ENCODE peak calls at places on chromosomes 5 and 9, in nine cellular contexts. E is SK-N-SH, J is HCT116, H is neural progenitor cell, W is PC-9, B is fibroblast of lung, G is H9, T is IMR-90, A is GM23248. M is an unnamed sample.

GRCh38 chr5:135898651-135899050 is 3.0 kb upstream of the IL9 start:
- DNase-seq in E (no peak), J (no peak), H (no peak), W (no peak), B (no peak), G (no peak), T (no peak), A (no peak), M (no peak)

GRCh38 chr9:124011460-124012301 is at the start of gene LHX2:
- DNase-seq in E (peak; percentile 90), J (peak; percentile 75), H (peak; percentile 98), W (no peak), B (peak; percentile 85), G (peak; percentile 97), T (peak; percentile 52), A (peak; percentile 88), M (peak; percentile 98)

GRCh38 chr5:44292736-44293135 is 96.5 kb downstream of the FGF10 start:
- DNase-seq in E (no peak), J (no peak), H (no peak), W (no peak), B (no peak), G (no peak), T (no peak), A (no peak), M (no peak)

GRCh38 chr9:77585335-77585786 is 62.8 kb downstream of the GNA14 start:
- DNase-seq in E (no peak), J (no peak), H (no peak), W (peak; percentile 44), B (no peak), G (peak; percentile 50), T (no peak), A (no peak), M (peak; percentile 84)

GRCh38 chr9:95025213-95026170 is 292.0 kb downstream of the FANCC start:
- DNase-seq in E (peak; percentile 73), J (no peak), H (peak; percentile 31), W (no peak), B (peak; percentile 94), G (no peak), T (peak; percentile 94), A (peak; percentile 94), M (no peak)

GRCh38 chr9:109419531-109419930 is 78.6 kb downstream of the PTPN3 start:
- DNase-seq in E (no peak), J (no peak), H (no peak), W (no peak), B (no peak), G (no peak), T (no peak), A (no peak), M (no peak)

GRCh38 chr5:38827525-38827924 is 18.3 kb upstream of the OSMR start:
- DNase-seq in E (no peak), J (no peak), H (no peak), W (no peak), B (peak; percentile 56), G (no peak), T (peak; percentile 74), A (peak; percentile 62), M (no peak)

GRCh38 chr9:112809351-112809848 is 58.8 kb downstream of the SNX30 start:
- DNase-seq in E (no peak), J (no peak), H (no peak), W (no peak), B (no peak), G (no peak), T (no peak), A (no peak), M (no peak)

GRCh38 chr9:21144620-21145019 is 3.0 kb upstream of the IFNW1 start:
- DNase-seq in E (no peak), J (no peak), H (no peak), W (no peak), B (no peak), G (no peak), T (no peak), A (no peak), M (no peak)

GRCh38 chr9:28155067-28155466 is 581.8 kb upstream of the C9orf72 start:
- DNase-seq in E (no peak), J (no peak), H (no peak), W (no peak), B (no peak), G (no peak), T (no peak), A (no peak), M (no peak)

GRCh38 chr9:34685591-34685990 is 5.5 kb downstream of the CCL19 start:
- DNase-seq in E (no peak), J (no peak), H (no peak), W (no peak), B (no peak), G (no peak), T (no peak), A (peak; percentile 63), M (no peak)

GRCh38 chr5:91293131-91293530 is 90.0 kb downstream of the ARRDC3 start:
- DNase-seq in E (no peak), J (no peak), H (peak; percentile 71), W (peak; percentile 49), B (peak; percentile 85), G (peak; percentile 56), T (peak; percentile 55), A (no peak), M (peak; percentile 57)

GRCh38 chr9:136231478-136232297 is 13.9 kb downstream of the QSOX2 start:
- DNase-seq in E (no peak), J (no peak), H (no peak), W (no peak), B (no peak), G (no peak), T (no peak), A (no peak), M (no peak)

GRCh38 chr5:111498346-111498745 is 14.0 kb downstream of the STARD4 start:
- DNase-seq in E (no peak), J (no peak), H (no peak), W (no peak), B (no peak), G (no peak), T (no peak), A (no peak), M (no peak)
- H3K4me2 ChIP-seq in E (no peak overlapping the region), J (no peak overlapping the region), H (no peak overlapping the region), W (no peak overlapping the region), B (no peak overlapping the region), G (no peak overlapping the region), T (peak overlapping the region; percentile 56), A (no peak overlapping the region), M (no peak overlapping the region)

GRCh38 chr5:134000116-134000515 is 4.7 kb downstream of the VDAC1 start:
- DNase-seq in E (no peak), J (no peak), H (no peak), W (no peak), B (no peak), G (no peak), T (no peak), A (no peak), M (no peak)

GRCh38 chr5:133995903-133996563 is 8.7 kb downstream of the VDAC1 start:
- DNase-seq in E (peak; percentile 31), J (no peak), H (no peak), W (no peak), B (no peak), G (no peak), T (no peak), A (no peak), M (no peak)

GRCh38 chr5:133996683-133997252 is 8.0 kb downstream of the VDAC1 start:
- DNase-seq in E (peak; percentile 55), J (no peak), H (peak; percentile 52), W (no peak), B (no peak), G (peak; percentile 67), T (no peak), A (no peak), M (peak; percentile 83)

GRCh38 chr5:134000696-134001453 is 3.9 kb downstream of the VDAC1 start:
- DNase-seq in E (no peak), J (no peak), H (no peak), W (no peak), B (no peak), G (no peak), T (no peak), A (no peak), M (no peak)

DNA sequence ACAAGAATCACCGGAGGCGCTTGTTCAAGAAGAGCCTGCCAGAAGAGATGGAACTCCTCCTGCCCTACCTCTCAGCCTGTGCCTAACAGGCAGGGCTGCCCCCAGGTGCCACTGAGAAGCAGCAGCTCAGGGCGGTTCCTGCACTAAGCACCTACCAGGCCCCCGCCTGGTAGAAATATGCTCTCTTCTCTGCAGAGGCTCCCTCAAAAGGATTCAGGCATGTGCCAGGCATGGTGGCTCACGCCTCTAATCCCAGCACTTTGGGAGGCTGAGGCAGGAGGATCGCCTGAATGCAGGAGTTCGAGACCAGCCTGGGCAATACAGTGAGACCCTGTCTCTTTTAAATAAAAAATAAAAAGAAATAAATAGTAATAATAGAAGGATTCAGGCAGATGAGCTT is 6.0 kb downstream of the VDAC1 start:
- DNase-seq in E (no peak), J (no peak), H (no peak), W (no peak), B (no peak), G (no peak), T (no peak), A (no peak), M (peak; percentile 16)
- H4K20me1 ChIP-seq in E (peaks cover 100% of the 10 kb centered on the region), J (peaks cover 65% of the 10 kb centered on the region), H (peaks cover 100% of the 10 kb centered on the region), W (peaks cover 98% of the 10 kb centered on the region), B (peaks cover 7% of the 10 kb centered on the region), G (peaks cover 5% of the 10 kb centered on the region), T (peaks cover 100% of the 10 kb centered on the region), A (peaks cover 19% of the 10 kb centered on the region), M (peaks cover 86% of the 10 kb centered on the region)

DNA sequence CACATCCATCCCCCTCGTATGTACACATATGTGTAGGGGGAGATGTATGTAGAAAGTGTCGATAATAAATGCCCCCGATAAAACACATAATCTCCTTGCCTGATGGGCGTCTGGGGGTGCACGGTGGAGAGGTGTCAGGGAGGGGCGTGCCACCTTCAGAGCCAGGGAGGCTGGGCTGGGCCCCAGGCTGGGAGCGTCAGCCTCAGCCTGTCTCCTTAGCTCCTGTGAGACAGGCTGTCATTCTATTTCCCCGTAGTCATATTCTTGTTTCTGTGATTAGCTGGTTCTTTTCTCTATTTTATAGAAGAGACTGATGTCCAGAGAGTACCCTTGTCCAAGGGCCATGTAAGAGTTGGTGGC is 4.7 kb upstream of the RXRA start:
- DNase-seq in E (no peak), J (no peak), H (no peak), W (no peak), B (no peak), G (no peak), T (no peak), A (no peak), M (no peak)
- H3K4me2 ChIP-seq in E (no peak overlapping the region), J (no peak overlapping the region), H (no peak overlapping the region), W (no peak overlapping the region), B (no peak overlapping the region), G (no peak overlapping the region), T (no peak overlapping the region), A (no peak overlapping the region), M (peak overlapping the region; percentile 38)

GRCh38 chr5:149803153-149803552 is 73.0 kb downstream of the PPARGC1B start:
- DNase-seq in E (no peak), J (no peak), H (no peak), W (no peak), B (no peak), G (no peak), T (no peak), A (no peak), M (no peak)
- H4K20me1 ChIP-seq in E (no peaks in the 10 kb centered on the region), J (no peaks in the 10 kb centered on the region), H (no peaks in the 10 kb centered on the region), W (no peaks in the 10 kb centered on the region), B (no peaks in the 10 kb centered on the region), G (no peaks in the 10 kb centered on the region), T (no peaks in the 10 kb centered on the region), A (no peaks in the 10 kb centered on the region), M (no peaks in the 10 kb centered on the region)

M was measured in GM23338.